ENCODE peak calls at places on chromosomes 5 and 9, in five cellular contexts. Z is dorsolateral prefrontal cortex, W is ovary, C is body of pancreas, G is fibroblast of lung. F is an unnamed sample.

GRCh38 chr9:21779397-21779796 is 23.0 kb upstream of the MTAP start:
- DNase-seq in C (no peak), Z (no peak), G (no peak), W (no peak), F (no peak)

GRCh38 chr5:55021465-55021864 is 2.6 kb upstream of the GZMK start:
- DNase-seq in Z (no peak), C (no peak), G (no peak), W (no peak), F (no peak)

GRCh38 chr9:37200572-37201005 is 80.2 kb downstream of the ZCCHC7 start:
- DNase-seq in Z (no peak), G (peak; percentile 54), C (no peak), W (no peak), F (no peak)

GRCh38 chr9:129494113-129494789 is 126.7 kb downstream of the C9orf50 start:
- DNase-seq in G (no peak), C (peak; percentile 90), W (peak; percentile 22), Z (no peak), F (no peak)

GRCh38 chr5:97266576-97266975 is 83.5 kb upstream of the RIOK2 start:
- DNase-seq in W (peak; percentile 30), C (peak; percentile 3), G (peak; percentile 62), Z (no peak), F (no peak)

GRCh38 chr9:72315510-72316287 is 49.3 kb downstream of the ZFAND5 start:
- DNase-seq in Z (no peak), W (peak; percentile 24), C (peak; percentile 60), G (peak; percentile 91), F (no peak)

GRCh38 chr5:128216860-128217531 is 133.4 kb downstream of the SLC12A2 start:
- DNase-seq in Z (no peak), G (peak; percentile 52), W (no peak), C (no peak), F (no peak)

GRCh38 chr5:137376127-137376526 is 123.0 kb downstream of the SPOCK1 start:
- DNase-seq in C (no peak), Z (no peak), G (no peak), W (no peak), F (no peak)

GRCh38 chr5:140182803-140183367 is 7.9 kb downstream of the CYSTM1 start:
- DNase-seq in W (no peak), C (peak; percentile 55), Z (no peak), G (peak; percentile 71), F (no peak)

GRCh38 chr5:52751137-52751536 is 36.6 kb upstream of the ITGA1 start:
- DNase-seq in G (peak; percentile 40), W (no peak), Z (no peak), C (no peak), F (no peak)

GRCh38 chr9:87959916-87960581 is 14.3 kb downstream of the CDK20 start:
- DNase-seq in G (peak; percentile 72), Z (no peak), C (peak; percentile 64), W (no peak), F (no peak)

GRCh38 chr9:93319301-93319991 is 132.0 kb upstream of the FAM120A start:
- DNase-seq in G (no peak), Z (no peak), W (no peak), C (no peak), F (no peak)

GRCh38 chr5:72647806-72648205 is 140.6 kb upstream of the ZNF366 start:
- DNase-seq in Z (no peak), W (no peak), G (no peak), C (no peak), F (no peak)

GRCh38 chr5:179300834-179301233 is 44.4 kb downstream of the ADAMTS2 start:
- DNase-seq in G (peak; percentile 34), Z (no peak), W (no peak), C (peak; percentile 33), F (no peak)

GRCh38 chr5:172630961-172631360 is 10.1 kb upstream of the NEURL1B start:
- DNase-seq in W (no peak), Z (no peak), C (no peak), G (no peak), F (no peak)

GRCh38 chr9:77488439-77489126 is 159.5 kb downstream of the GNA14 start:
- DNase-seq in G (peak; percentile 41), Z (no peak), W (no peak), C (no peak), F (no peak)

GRCh38 chr5:38922199-38922598 is 76.4 kb downstream of the OSMR start:
- DNase-seq in G (peak; percentile 61), W (no peak), Z (peak; percentile 53), C (peak; percentile 64), F (no peak)

GRCh38 chr5:14405267-14405666 is 176.3 kb upstream of the OTULINL start:
- DNase-seq in W (no peak), C (no peak), Z (no peak), G (no peak), F (no peak)

GRCh38 chr5:81853005-81853357 is 102.1 kb upstream of the SSBP2 start:
- DNase-seq in W (peak; percentile 18), Z (no peak), C (no peak), G (no peak), F (no peak)

GRCh38 chr9:128707446-128707845 is 5.1 kb downstream of the PKN3 start:
- DNase-seq in W (no peak), C (no peak), G (no peak), Z (peak; percentile 23), F (no peak)

GRCh38 chr5:156834916-156835315 is 15.2 kb upstream of the PPP1R2B start:
- DNase-seq in C (no peak), W (no peak), Z (no peak), G (no peak), F (no peak)

GRCh38 chr5:126970517-126971017 is 59.8 kb downstream of the MARCHF3 start:
- DNase-seq in C (peak; percentile 21), G (peak; percentile 28), W (no peak), Z (no peak), F (no peak)

GRCh38 chr5:54383225-54383624 is 72.3 kb upstream of the HSPB3 start:
- DNase-seq in Z (no peak), W (no peak), C (no peak), G (peak; percentile 52), F (no peak)

GRCh38 chr9:133449760-133450159 is 10.0 kb upstream of the CACFD1 start:
- DNase-seq in G (no peak), C (peak; percentile 80), W (no peak), Z (no peak), F (no peak)

GRCh38 chr5:95861858-95862561 is 39.5 kb upstream of the GLRX start:
- DNase-seq in W (no peak), Z (no peak), G (peak; percentile 56), C (no peak), F (no peak)

GRCh38 chr9:78280982-78281668 is 15.8 kb upstream of the PSAT1 start:
- DNase-seq in G (peak; percentile 99), C (peak; percentile 92), Z (no peak), W (peak; percentile 91), F (no peak)

GRCh38 chr5:158875272-158875679 is 224.4 kb downstream of the EBF1 start:
- DNase-seq in C (no peak), G (peak; percentile 36), Z (no peak), W (no peak), F (no peak)

GRCh38 chr5:122775713-122776084 is 819 bp downstream of the SNX2 start:
- DNase-seq in C (no peak), Z (no peak), W (no peak), G (peak; percentile 26), F (no peak)

GRCh38 chr5:140151719-140152609 is 23.0 kb upstream of the CYSTM1 start:
- DNase-seq in Z (no peak), C (no peak), W (no peak), G (no peak), F (no peak)

GRCh38 chr5:143494595-143494994 is 91.1 kb upstream of the NR3C1 start:
- DNase-seq in Z (no peak), G (no peak), W (no peak), C (no peak), F (no peak)

GRCh38 chr5:124920909-124921666 is 174.6 kb upstream of the ZNF608 start:
- DNase-seq in C (no peak), W (no peak), G (no peak), Z (no peak), F (no peak)

GRCh38 chr5:172870261-172870806 is 36.3 kb downstream of the ERGIC1 start:
- DNase-seq in W (no peak), Z (no peak), G (peak; percentile 85), C (peak; percentile 63), F (peak; percentile 73)

GRCh38 chr9:2602704-2603116 is 18.9 kb upstream of the VLDLR start:
- DNase-seq in G (no peak), C (no peak), Z (no peak), W (no peak), F (no peak)

GRCh38 chr5:40124367-40124766 is 555.3 kb upstream of the PTGER4 start:
- DNase-seq in Z (no peak), C (no peak), W (no peak), G (peak; percentile 26), F (no peak)

GRCh38 chr9:23571414-23572104 is 254.5 kb downstream of the ELAVL2 start:
- DNase-seq in Z (no peak), W (no peak), G (no peak), C (no peak), F (no peak)

GRCh38 chr5:177128551-177128976 is 5.0 kb upstream of the NSD1 start:
- DNase-seq in G (no peak), Z (peak; percentile 19), C (no peak), W (no peak), F (no peak)

GRCh38 chr5:11903614-11904269 is 504 bp downstream of the CTNND2 start:
- DNase-seq in Z (peak; percentile 58), G (no peak), C (peak; percentile 57), W (no peak), F (no peak)

GRCh38 chr9:69583641-69584234 is 88.4 kb downstream of the APBA1 start:
- DNase-seq in G (no peak), W (no peak), C (no peak), Z (no peak), F (no peak)

GRCh38 chr9:136656339-136656738 is 6.4 kb upstream of the EGFL7 start:
- DNase-seq in Z (no peak), W (no peak), C (no peak), G (no peak), F (no peak)
- H3K27ac ChIP-seq in Z (peak overlapping the region; percentile 76), W (no peak overlapping the region), C (peak overlapping the region; percentile 33), G (no peak overlapping the region), F (no peak overlapping the region)

GRCh38 chr5:1394881-1395860 is 50.1 kb downstream of the SLC6A3 start:
- DNase-seq in C (no peak), W (no peak), Z (no peak), G (no peak), F (no peak)
- H3K27me3 ChIP-seq in C (no peaks in the 10 kb centered on the region), W (no peaks in the 10 kb centered on the region), Z (peaks cover 3% of the 10 kb centered on the region), G (no peaks in the 10 kb centered on the region), F (peaks cover 4% of the 10 kb centered on the region)

GRCh38 chr5:36377192-36377591 is 75.5 kb upstream of the RANBP3L start:
- DNase-seq in Z (no peak), C (no peak), W (no peak), G (no peak), F (no peak)

GRCh38 chr5:36370073-36370472 is 68.4 kb upstream of the RANBP3L start:
- DNase-seq in C (no peak), G (no peak), W (no peak), Z (no peak), F (no peak)

GRCh38 chr5:36371366-36371765 is 69.7 kb upstream of the RANBP3L start:
- DNase-seq in G (no peak), C (no peak), W (no peak), Z (no peak), F (no peak)

GRCh38 chr5:36374275-36374862 is 72.7 kb upstream of the RANBP3L start:
- DNase-seq in C (peak; percentile 15), Z (no peak), G (peak; percentile 71), W (no peak), F (no peak)

GRCh38 chr5:36373527-36374086 is 71.9 kb upstream of the RANBP3L start:
- DNase-seq in C (peak; percentile 79), G (peak; percentile 85), Z (no peak), W (peak; percentile 42), F (peak; percentile 49)
- H3K27ac ChIP-seq in C (peak overlapping the region; percentile 5), G (no peak overlapping the region), Z (peak overlapping the region; percentile 41), W (no peak overlapping the region), F (no peak overlapping the region)

GRCh38 chr9:127290666-127291065 is 26.1 kb downstream of the GARNL3 start:
- DNase-seq in G (no peak), C (no peak), W (no peak), Z (no peak), F (no peak)
- H3K27me3 ChIP-seq in G (no peaks in the 10 kb centered on the region), C (no peaks in the 10 kb centered on the region), W (no peaks in the 10 kb centered on the region), Z (no peaks in the 10 kb centered on the region), F (no peaks in the 10 kb centered on the region)

F was measured in thoracic aorta.